ENCODE peak calls at places on chromosomes 6 and 20, in ten cellular contexts. One of them, this sample, is unnamed. For H3K4me1, the result is how much of the 10 kb centered on the place peaks cover.

GRCh38 chr6:33211136-33211535 is 2.8 kb downstream of the RING1 start:
- DNase-seq in lower lobe of right lung: no peak
- DNase-seq in colonic mucosa: no peak
- DNase-seq in Peyer's patch: no peak
- DNase-seq in aorta: no peak
- DNase-seq in right cardiac atrium: no peak
- DNase-seq in H9: no peak
- DNase-seq in CD8-positive, alpha-beta T cell: no peak
- DNase-seq in effector memory CD4-positive, alpha-beta T cell: no peak
- DNase-seq in left ventricle myocardium inferior: no peak
- DNase-seq in this sample: no peak

GRCh38 chr6:14695579-14695978 is 550.3 kb upstream of the JARID2 start:
- DNase-seq in lower lobe of right lung: no peak
- DNase-seq in colonic mucosa: no peak
- DNase-seq in Peyer's patch: no peak
- DNase-seq in aorta: no peak
- DNase-seq in right cardiac atrium: no peak
- DNase-seq in H9: no peak
- DNase-seq in CD8-positive, alpha-beta T cell: no peak
- DNase-seq in effector memory CD4-positive, alpha-beta T cell: no peak
- DNase-seq in left ventricle myocardium inferior: no peak
- DNase-seq in this sample: no peak

GRCh38 chr20:12640255-12640654 is 368.5 kb upstream of the SPTLC3 start:
- DNase-seq in lower lobe of right lung: no peak
- DNase-seq in colonic mucosa: no peak
- DNase-seq in Peyer's patch: no peak
- DNase-seq in aorta: no peak
- DNase-seq in right cardiac atrium: peak
- DNase-seq in H9: no peak
- DNase-seq in CD8-positive, alpha-beta T cell: no peak
- DNase-seq in effector memory CD4-positive, alpha-beta T cell: no peak
- DNase-seq in left ventricle myocardium inferior: no peak
- DNase-seq in this sample: no peak

GRCh38 chr6:43801489-43802181 is 31.6 kb downstream of the VEGFA start:
- DNase-seq in lower lobe of right lung: no peak
- DNase-seq in colonic mucosa: no peak
- DNase-seq in Peyer's patch: no peak
- DNase-seq in aorta: no peak
- DNase-seq in right cardiac atrium: no peak
- DNase-seq in H9: no peak
- DNase-seq in CD8-positive, alpha-beta T cell: no peak
- DNase-seq in effector memory CD4-positive, alpha-beta T cell: no peak
- DNase-seq in left ventricle myocardium inferior: no peak
- DNase-seq in this sample: no peak

GRCh38 chr6:30067460-30068139 is 602 bp downstream of the PPP1R11 start:
- DNase-seq in lower lobe of right lung: no peak
- DNase-seq in colonic mucosa: no peak
- DNase-seq in Peyer's patch: no peak
- DNase-seq in aorta: no peak
- DNase-seq in right cardiac atrium: no peak
- DNase-seq in H9: peak
- DNase-seq in CD8-positive, alpha-beta T cell: no peak
- DNase-seq in effector memory CD4-positive, alpha-beta T cell: no peak
- DNase-seq in left ventricle myocardium inferior: no peak
- DNase-seq in this sample: no peak

GRCh38 chr20:17395729-17396128 is 135.4 kb downstream of the BFSP1 start:
- DNase-seq in lower lobe of right lung: no peak
- DNase-seq in colonic mucosa: no peak
- DNase-seq in Peyer's patch: no peak
- DNase-seq in aorta: no peak
- DNase-seq in right cardiac atrium: no peak
- DNase-seq in H9: no peak
- DNase-seq in CD8-positive, alpha-beta T cell: no peak
- DNase-seq in effector memory CD4-positive, alpha-beta T cell: no peak
- DNase-seq in left ventricle myocardium inferior: no peak
- DNase-seq in this sample: no peak

GRCh38 chr6:111956098-111956497 is 82.8 kb upstream of the FYN start:
- DNase-seq in lower lobe of right lung: no peak
- DNase-seq in colonic mucosa: no peak
- DNase-seq in Peyer's patch: no peak
- DNase-seq in aorta: no peak
- DNase-seq in right cardiac atrium: no peak
- DNase-seq in H9: no peak
- DNase-seq in CD8-positive, alpha-beta T cell: no peak
- DNase-seq in effector memory CD4-positive, alpha-beta T cell: no peak
- DNase-seq in left ventricle myocardium inferior: no peak
- DNase-seq in this sample: no peak

GRCh38 chr20:64106435-64106961 is 867 bp downstream of the NPBWR2 start:
- DNase-seq in lower lobe of right lung: peak
- DNase-seq in colonic mucosa: no peak
- DNase-seq in Peyer's patch: no peak
- DNase-seq in aorta: peak
- DNase-seq in right cardiac atrium: peak
- DNase-seq in H9: no peak
- DNase-seq in CD8-positive, alpha-beta T cell: no peak
- DNase-seq in effector memory CD4-positive, alpha-beta T cell: no peak
- DNase-seq in left ventricle myocardium inferior: peak
- DNase-seq in this sample: no peak

GRCh38 chr6:87357479-87358196 is 13.0 kb downstream of the C6orf163 start:
- DNase-seq in lower lobe of right lung: no peak
- DNase-seq in colonic mucosa: no peak
- DNase-seq in Peyer's patch: no peak
- DNase-seq in aorta: no peak
- DNase-seq in right cardiac atrium: no peak
- DNase-seq in H9: peak
- DNase-seq in CD8-positive, alpha-beta T cell: no peak
- DNase-seq in effector memory CD4-positive, alpha-beta T cell: no peak
- DNase-seq in left ventricle myocardium inferior: no peak
- DNase-seq in this sample: no peak

GRCh38 chr6:36079596-36079995 is 50.7 kb upstream of the MAPK13 start:
- DNase-seq in lower lobe of right lung: no peak
- DNase-seq in colonic mucosa: no peak
- DNase-seq in Peyer's patch: no peak
- DNase-seq in aorta: no peak
- DNase-seq in right cardiac atrium: no peak
- DNase-seq in H9: no peak
- DNase-seq in CD8-positive, alpha-beta T cell: no peak
- DNase-seq in effector memory CD4-positive, alpha-beta T cell: no peak
- DNase-seq in left ventricle myocardium inferior: no peak
- DNase-seq in this sample: no peak

GRCh38 chr20:42604998-42605970 is 584.4 kb downstream of the PTPRT start:
- DNase-seq in lower lobe of right lung: no peak
- DNase-seq in colonic mucosa: no peak
- DNase-seq in Peyer's patch: no peak
- DNase-seq in aorta: no peak
- DNase-seq in right cardiac atrium: no peak
- DNase-seq in H9: no peak
- DNase-seq in CD8-positive, alpha-beta T cell: no peak
- DNase-seq in effector memory CD4-positive, alpha-beta T cell: no peak
- DNase-seq in left ventricle myocardium inferior: no peak
- DNase-seq in this sample: no peak

GRCh38 chr20:21781446-21782075 is 76.1 kb downstream of the PAX1 start:
- DNase-seq in lower lobe of right lung: no peak
- DNase-seq in colonic mucosa: no peak
- DNase-seq in Peyer's patch: no peak
- DNase-seq in aorta: no peak
- DNase-seq in right cardiac atrium: no peak
- DNase-seq in H9: peak
- DNase-seq in CD8-positive, alpha-beta T cell: no peak
- DNase-seq in effector memory CD4-positive, alpha-beta T cell: no peak
- DNase-seq in left ventricle myocardium inferior: no peak
- DNase-seq in this sample: no peak

DNA sequence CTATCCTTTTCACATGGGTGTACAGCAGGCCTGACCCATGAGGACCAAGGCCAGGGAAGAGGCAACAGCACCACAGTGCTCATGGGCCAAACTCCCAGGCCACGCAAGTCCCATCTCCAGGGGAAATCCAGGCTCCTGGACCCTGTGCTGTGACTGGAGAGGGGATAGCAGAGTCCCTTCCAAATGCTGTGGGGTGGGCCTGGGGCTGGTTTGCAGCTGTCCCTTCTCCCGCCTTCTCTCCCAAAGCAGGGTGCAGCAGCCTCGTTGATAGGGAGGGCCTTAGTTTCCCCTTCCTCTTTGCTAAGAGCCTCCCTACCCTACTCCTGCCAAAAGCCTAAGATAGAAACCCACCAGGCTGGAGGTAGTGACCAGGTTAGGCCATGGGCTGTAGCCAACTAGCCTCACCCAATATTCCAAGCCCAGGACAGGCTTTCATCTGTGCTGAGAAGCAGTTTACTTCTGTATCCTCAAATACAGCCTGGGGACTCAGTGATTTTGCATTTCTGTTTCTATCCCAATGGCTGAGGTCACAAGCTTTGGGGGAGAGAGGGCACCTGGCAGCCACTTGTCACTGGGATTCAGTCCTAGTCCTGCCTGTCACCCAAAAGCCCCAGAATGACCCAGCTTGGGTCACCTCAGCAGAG is 1.4 kb downstream of the CTSZ start:
- DNase-seq in lower lobe of right lung: no peak
- DNase-seq in colonic mucosa: no peak
- DNase-seq in Peyer's patch: no peak
- DNase-seq in aorta: no peak
- DNase-seq in right cardiac atrium: no peak
- DNase-seq in H9: no peak
- DNase-seq in CD8-positive, alpha-beta T cell: no peak
- DNase-seq in effector memory CD4-positive, alpha-beta T cell: no peak
- DNase-seq in left ventricle myocardium inferior: no peak
- DNase-seq in this sample: no peak
- H3K4me1 ChIP-seq in lower lobe of right lung: half or more
- H3K4me1 ChIP-seq in colonic mucosa: under half
- H3K4me1 ChIP-seq in Peyer's patch: under half
- H3K4me1 ChIP-seq in aorta: under half
- H3K4me1 ChIP-seq in right cardiac atrium: under half
- H3K4me1 ChIP-seq in H9: under half
- H3K4me1 ChIP-seq in CD8-positive, alpha-beta T cell: under half
- H3K4me1 ChIP-seq in effector memory CD4-positive, alpha-beta T cell: under half
- H3K4me1 ChIP-seq in left ventricle myocardium inferior: half or more
- H3K4me1 ChIP-seq in this sample: under half

GRCh38 chr6:139983555-139984276 is 609.3 kb upstream of the CITED2 start:
- DNase-seq in lower lobe of right lung: no peak
- DNase-seq in colonic mucosa: no peak
- DNase-seq in Peyer's patch: no peak
- DNase-seq in aorta: no peak
- DNase-seq in right cardiac atrium: no peak
- DNase-seq in H9: no peak
- DNase-seq in CD8-positive, alpha-beta T cell: no peak
- DNase-seq in effector memory CD4-positive, alpha-beta T cell: no peak
- DNase-seq in left ventricle myocardium inferior: no peak
- DNase-seq in this sample: no peak

GRCh38 chr6:139982652-139983051 is 608.2 kb upstream of the CITED2 start:
- DNase-seq in lower lobe of right lung: no peak
- DNase-seq in colonic mucosa: no peak
- DNase-seq in Peyer's patch: no peak
- DNase-seq in aorta: no peak
- DNase-seq in right cardiac atrium: no peak
- DNase-seq in H9: peak
- DNase-seq in CD8-positive, alpha-beta T cell: no peak
- DNase-seq in effector memory CD4-positive, alpha-beta T cell: no peak
- DNase-seq in left ventricle myocardium inferior: no peak
- DNase-seq in this sample: no peak

GRCh38 chr6:139984317-139984716 is 609.9 kb upstream of the CITED2 start:
- DNase-seq in lower lobe of right lung: no peak
- DNase-seq in colonic mucosa: no peak
- DNase-seq in Peyer's patch: no peak
- DNase-seq in aorta: no peak
- DNase-seq in right cardiac atrium: no peak
- DNase-seq in H9: no peak
- DNase-seq in CD8-positive, alpha-beta T cell: no peak
- DNase-seq in effector memory CD4-positive, alpha-beta T cell: no peak
- DNase-seq in left ventricle myocardium inferior: no peak
- DNase-seq in this sample: no peak

GRCh38 chr6:139981066-139981624 is 606.7 kb upstream of the CITED2 start:
- DNase-seq in lower lobe of right lung: no peak
- DNase-seq in colonic mucosa: no peak
- DNase-seq in Peyer's patch: no peak
- DNase-seq in aorta: no peak
- DNase-seq in right cardiac atrium: no peak
- DNase-seq in H9: no peak
- DNase-seq in CD8-positive, alpha-beta T cell: no peak
- DNase-seq in effector memory CD4-positive, alpha-beta T cell: no peak
- DNase-seq in left ventricle myocardium inferior: no peak
- DNase-seq in this sample: no peak

DNA sequence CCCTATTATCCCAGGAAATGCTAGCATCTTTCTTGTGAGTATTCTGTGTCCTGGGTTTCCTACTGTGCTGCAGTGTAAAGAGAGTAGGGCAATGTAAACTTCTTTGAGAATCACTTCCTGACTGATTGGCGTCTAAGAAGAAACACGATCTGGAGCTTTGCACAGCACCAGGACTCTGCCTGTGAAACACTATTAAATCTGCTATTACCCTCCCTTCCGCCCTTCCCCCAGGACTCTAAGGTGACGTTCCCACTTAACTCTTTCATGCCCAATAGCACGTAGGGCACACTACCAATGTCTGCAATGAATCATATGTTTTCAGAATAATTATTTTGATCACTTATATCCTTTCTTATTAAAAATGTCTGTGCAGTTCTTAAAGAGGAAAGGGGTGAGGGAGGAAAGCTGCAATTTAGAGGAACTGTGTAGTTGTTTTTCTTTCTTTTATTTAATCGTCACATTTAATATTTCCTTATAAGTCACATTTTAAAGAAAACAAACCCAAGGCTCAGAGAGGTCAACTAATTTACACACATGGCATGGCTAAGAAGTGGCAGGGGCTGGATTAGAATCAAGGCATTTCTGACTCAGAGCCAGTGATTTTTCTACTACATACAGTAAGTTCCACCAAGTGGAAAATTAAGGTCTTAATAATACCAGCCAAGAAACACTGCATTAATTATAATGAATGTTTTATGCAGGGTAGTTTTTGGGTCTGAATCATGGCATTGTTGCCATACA is 607.5 kb upstream of the CITED2 start:
- DNase-seq in lower lobe of right lung: no peak
- DNase-seq in colonic mucosa: peak
- DNase-seq in Peyer's patch: no peak
- DNase-seq in aorta: no peak
- DNase-seq in right cardiac atrium: no peak
- DNase-seq in H9: peak
- DNase-seq in CD8-positive, alpha-beta T cell: no peak
- DNase-seq in effector memory CD4-positive, alpha-beta T cell: no peak
- DNase-seq in left ventricle myocardium inferior: no peak
- DNase-seq in this sample: peak
- H3K4me1 ChIP-seq in lower lobe of right lung: under half
- H3K4me1 ChIP-seq in colonic mucosa: under half
- H3K4me1 ChIP-seq in Peyer's patch: under half
- H3K4me1 ChIP-seq in aorta: under half
- H3K4me1 ChIP-seq in right cardiac atrium: under half
- H3K4me1 ChIP-seq in H9: under half
- H3K4me1 ChIP-seq in CD8-positive, alpha-beta T cell: under half
- H3K4me1 ChIP-seq in effector memory CD4-positive, alpha-beta T cell: under half
- H3K4me1 ChIP-seq in left ventricle myocardium inferior: half or more
- H3K4me1 ChIP-seq in this sample: under half

GRCh38 chr20:58466729-58467571 is 48.2 kb downstream of the APCDD1L start:
- DNase-seq in lower lobe of right lung: no peak
- DNase-seq in colonic mucosa: no peak
- DNase-seq in Peyer's patch: no peak
- DNase-seq in aorta: no peak
- DNase-seq in right cardiac atrium: no peak
- DNase-seq in H9: peak
- DNase-seq in CD8-positive, alpha-beta T cell: no peak
- DNase-seq in effector memory CD4-positive, alpha-beta T cell: no peak
- DNase-seq in left ventricle myocardium inferior: no peak
- DNase-seq in this sample: no peak
- H3K4me1 ChIP-seq in lower lobe of right lung: under half
- H3K4me1 ChIP-seq in colonic mucosa: under half
- H3K4me1 ChIP-seq in Peyer's patch: under half
- H3K4me1 ChIP-seq in aorta: under half
- H3K4me1 ChIP-seq in right cardiac atrium: under half
- H3K4me1 ChIP-seq in H9: under half
- H3K4me1 ChIP-seq in CD8-positive, alpha-beta T cell: under half
- H3K4me1 ChIP-seq in effector memory CD4-positive, alpha-beta T cell: under half
- H3K4me1 ChIP-seq in left ventricle myocardium inferior: under half
- H3K4me1 ChIP-seq in this sample: under half

GRCh38 chr6:137736048-137736846 is 130.8 kb upstream of the TNFAIP3 start:
- DNase-seq in lower lobe of right lung: no peak
- DNase-seq in colonic mucosa: no peak
- DNase-seq in Peyer's patch: no peak
- DNase-seq in aorta: no peak
- DNase-seq in right cardiac atrium: no peak
- DNase-seq in H9: no peak
- DNase-seq in CD8-positive, alpha-beta T cell: peak
- DNase-seq in effector memory CD4-positive, alpha-beta T cell: peak
- DNase-seq in left ventricle myocardium inferior: no peak
- DNase-seq in this sample: peak
- H3K4me1 ChIP-seq in lower lobe of right lung: under half
- H3K4me1 ChIP-seq in colonic mucosa: under half
- H3K4me1 ChIP-seq in Peyer's patch: under half
- H3K4me1 ChIP-seq in aorta: under half
- H3K4me1 ChIP-seq in right cardiac atrium: under half
- H3K4me1 ChIP-seq in H9: under half
- H3K4me1 ChIP-seq in CD8-positive, alpha-beta T cell: under half
- H3K4me1 ChIP-seq in effector memory CD4-positive, alpha-beta T cell: under half
- H3K4me1 ChIP-seq in left ventricle myocardium inferior: under half
- H3K4me1 ChIP-seq in this sample: under half